ENCODE peak calls at places on chromosomes 13 and 19, in five cellular contexts. E is endodermal cell, T is heart left ventricle, B is right lobe of liver, F is BE2C. J is an unnamed sample. For H3K27me3, the result is how much of the 10 kb centered on the place peaks cover.

GRCh38 chr13:110015253-110015652 is 228.9 kb upstream of the IRS2 start:
- DNase-seq in E (no peak), T (no peak), B (peak), F (no peak), J (no peak)

GRCh38 chr19:29480507-29480906 is 45.3 kb upstream of the VSTM2B start:
- DNase-seq in E (peak), T (no peak), B (no peak), F (no peak), J (no peak)

GRCh38 chr19:6030214-6030507 is 52.2 kb upstream of the RANBP3 start:
- DNase-seq in E (no peak), T (no peak), B (no peak), F (no peak), J (no peak)

GRCh38 chr13:90899411-90899810 is 448.1 kb upstream of the MIR17HG start:
- DNase-seq in E (no peak), T (no peak), B (no peak), F (no peak), J (no peak)

GRCh38 chr19:49433240-49433901 is 8.0 kb downstream of the SLC17A7 start:
- DNase-seq in E (no peak), T (no peak), B (no peak), F (no peak), J (no peak)

GRCh38 chr13:45607931-45608330 is 7.6 kb downstream of the ERICH6B start:
- DNase-seq in E (no peak), T (no peak), B (no peak), F (no peak), J (no peak)

GRCh38 chr13:22726721-22727120 is 454.1 kb upstream of the SGCG start:
- DNase-seq in E (no peak), T (no peak), B (no peak), F (no peak), J (no peak)

GRCh38 chr19:4889034-4889825 is 13.5 kb downstream of the ARRDC5 start:
- DNase-seq in E (no peak), T (no peak), B (no peak), F (no peak), J (no peak)

GRCh38 chr13:82717249-82717648 is 1165.0 kb downstream of the SLITRK1 start:
- DNase-seq in E (no peak), T (no peak), B (no peak), F (no peak), J (no peak)

GRCh38 chr13:67390462-67391093 is 160.4 kb upstream of the PCDH9 start:
- DNase-seq in E (no peak), T (no peak), B (no peak), F (no peak), J (no peak)

GRCh38 chr13:44465318-44465717 is 91.7 kb downstream of the SERP2 start:
- DNase-seq in E (no peak), T (no peak), B (no peak), F (no peak), J (no peak)

GRCh38 chr19:289651-290538 is 1.3 kb downstream of the PLPP2 start:
- DNase-seq in E (peak), T (peak), B (peak), F (no peak), J (no peak)

GRCh38 chr19:31350693-31351211 is 1.5 kb upstream of the TSHZ3 start:
- DNase-seq in E (peak), T (peak), B (peak), F (peak), J (peak)

GRCh38 chr19:41707871-41708371 is 505 bp upstream of the CEACAM5 start:
- DNase-seq in E (peak), T (peak), B (no peak), F (no peak), J (no peak)

GRCh38 chr13:41034862-41035261 is 15.7 kb upstream of the ELF1 start:
- DNase-seq in E (no peak), T (no peak), B (no peak), F (no peak), J (peak)

GRCh38 chr13:44116562-44117315 is 237.0 kb downstream of the LACC1 start:
- DNase-seq in E (peak), T (no peak), B (no peak), F (no peak), J (no peak)

GRCh38 chr13:47455581-47455980 is 545.5 kb downstream of the SUCLA2 start:
- DNase-seq in E (no peak), T (no peak), B (no peak), F (peak), J (no peak)

GRCh38 chr13:93714171-93714570 is 487.6 kb downstream of the GPC6 start:
- DNase-seq in E (no peak), T (no peak), B (no peak), F (no peak), J (no peak)

GRCh38 chr13:95608640-95609280 is 35.7 kb downstream of the DZIP1 start:
- DNase-seq in E (no peak), T (no peak), B (no peak), F (no peak), J (no peak)

GRCh38 chr13:97540696-97541095 is 106.7 kb downstream of the RAP2A start:
- DNase-seq in E (no peak), T (no peak), B (no peak), F (no peak), J (no peak)

GRCh38 chr19:17766543-17767131 is 15.4 kb downstream of the FCHO1 start:
- DNase-seq in E (peak), T (peak), B (peak), F (peak), J (peak)

GRCh38 chr13:96947343-96947910 is 46.8 kb downstream of the OXGR1 start:
- DNase-seq in E (no peak), T (no peak), B (no peak), F (no peak), J (no peak)

GRCh38 chr13:107680115-107680514 is 535.2 kb downstream of the LIG4 start:
- DNase-seq in E (no peak), T (no peak), B (no peak), F (peak), J (no peak)

GRCh38 chr19:42276821-42277220 is 7.8 kb downstream of the CIC start:
- DNase-seq in E (no peak), T (no peak), B (no peak), F (no peak), J (no peak)

GRCh38 chr13:75993823-75994222 is 357.7 kb downstream of the LMO7 start:
- DNase-seq in E (no peak), T (no peak), B (no peak), F (no peak), J (no peak)

GRCh38 chr19:34926685-34927375 is at the start of gene ZNF30:
- DNase-seq in E (peak), T (peak), B (peak), F (peak), J (peak)

GRCh38 chr19:19276386-19276785 is 3.3 kb upstream of the TM6SF2 start:
- DNase-seq in E (no peak), T (no peak), B (no peak), F (no peak), J (no peak)

GRCh38 chr19:19274716-19275115 is 1.6 kb upstream of the TM6SF2 start:
- DNase-seq in E (no peak), T (no peak), B (peak), F (no peak), J (no peak)

GRCh38 chr19:19274146-19274545 is 1.0 kb upstream of the TM6SF2 start:
- DNase-seq in E (peak), T (no peak), B (no peak), F (no peak), J (no peak)

GRCh38 chr19:19276851-19277250 is 3.8 kb upstream of the TM6SF2 start:
- DNase-seq in E (no peak), T (no peak), B (no peak), F (no peak), J (no peak)

DNA sequence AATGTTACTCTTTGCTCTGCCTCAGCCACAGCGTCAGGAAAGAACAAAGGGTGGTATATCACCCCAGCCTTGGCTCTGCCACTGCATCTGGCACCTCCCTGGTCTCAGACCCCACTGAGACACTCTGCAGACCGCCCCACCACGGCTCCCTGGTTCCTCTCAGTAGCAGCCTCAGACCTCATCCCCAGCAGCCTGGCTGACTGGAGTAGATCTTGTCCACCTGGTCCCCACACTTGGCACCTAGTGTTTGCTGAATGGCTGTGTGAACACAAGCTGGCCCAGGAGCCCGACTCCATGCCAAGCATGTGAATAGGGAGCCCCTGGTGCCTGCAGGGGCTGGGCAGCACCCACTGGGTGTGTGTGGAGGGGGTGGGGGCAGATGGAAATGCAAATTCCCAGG is 2.1 kb upstream of the TM6SF2 start:
- DNase-seq in E (no peak), T (no peak), B (no peak), F (no peak), J (no peak)
- H3K4me3 ChIP-seq in E (no peak), T (no peak), B (no peak), F (no peak), J (no peak)

DNA sequence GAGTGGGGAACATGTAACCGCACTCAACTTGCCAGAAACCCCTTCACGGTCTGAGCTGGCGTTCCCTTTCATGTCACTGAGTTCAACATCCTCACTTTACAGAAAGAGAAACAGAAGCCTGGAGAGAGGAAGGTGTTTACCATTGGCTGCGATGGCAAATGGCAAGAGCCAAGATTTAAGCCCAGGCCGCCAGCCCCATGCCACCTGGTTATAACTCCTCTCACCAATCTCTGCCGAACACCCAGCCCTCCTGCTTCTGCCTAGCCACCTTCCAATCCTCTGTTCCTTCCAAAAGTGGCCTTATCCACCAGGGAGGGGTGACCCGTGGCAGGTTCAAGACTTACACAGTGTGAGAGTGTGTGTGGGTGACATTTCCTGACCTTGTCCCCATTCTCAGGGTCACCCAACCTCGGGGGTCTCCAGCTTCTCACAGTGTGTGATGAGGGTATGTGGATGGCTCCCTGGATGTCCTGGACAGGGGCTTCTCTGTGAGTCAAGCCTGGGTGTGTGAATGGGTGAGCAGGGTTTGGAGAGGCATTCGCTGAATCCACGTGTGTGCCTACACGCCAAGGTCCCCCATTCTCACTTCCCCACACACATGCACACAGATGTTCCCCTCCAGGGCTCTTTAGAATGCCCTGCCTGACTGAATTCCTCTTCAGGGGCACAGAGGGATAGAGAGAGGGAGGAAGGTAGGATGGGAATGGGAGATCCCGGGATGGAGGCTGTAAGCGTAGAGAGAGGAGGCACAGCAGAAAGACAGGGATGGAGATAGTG is 1.2 kb downstream of the CADM4 start:
- DNase-seq in E (no peak), T (no peak), B (no peak), F (no peak), J (no peak)
- H3K27me3 ChIP-seq in E (under half), T (under half), B (under half), F (under half), J (under half)

GRCh38 chr13:73088332-73088935 is 29.6 kb downstream of the KLF5 start:
- DNase-seq in E (no peak), T (no peak), B (no peak), F (no peak), J (no peak)
- H3K4me3 ChIP-seq in E (peak), T (no peak), B (no peak), F (no peak), J (no peak)

GRCh38 chr19:18781885-18782527 is 9.1 kb downstream of the COMP start:
- DNase-seq in E (no peak), T (no peak), B (no peak), F (no peak), J (no peak)

GRCh38 chr19:18780081-18780480 is 11.0 kb downstream of the COMP start:
- DNase-seq in E (no peak), T (no peak), B (no peak), F (no peak), J (no peak)

GRCh38 chr19:18778826-18779354 is 12.2 kb downstream of the COMP start:
- DNase-seq in E (no peak), T (no peak), B (no peak), F (no peak), J (no peak)

GRCh38 chr19:18781047-18781600 is 10.0 kb downstream of the COMP start:
- DNase-seq in E (no peak), T (no peak), B (no peak), F (no peak), J (no peak)

GRCh38 chr19:18780631-18781030 is 10.5 kb downstream of the COMP start:
- DNase-seq in E (peak), T (no peak), B (no peak), F (no peak), J (no peak)
- H3K27me3 ChIP-seq in E (half or more), T (under half), B (under half), F (under half), J (under half)

DNA sequence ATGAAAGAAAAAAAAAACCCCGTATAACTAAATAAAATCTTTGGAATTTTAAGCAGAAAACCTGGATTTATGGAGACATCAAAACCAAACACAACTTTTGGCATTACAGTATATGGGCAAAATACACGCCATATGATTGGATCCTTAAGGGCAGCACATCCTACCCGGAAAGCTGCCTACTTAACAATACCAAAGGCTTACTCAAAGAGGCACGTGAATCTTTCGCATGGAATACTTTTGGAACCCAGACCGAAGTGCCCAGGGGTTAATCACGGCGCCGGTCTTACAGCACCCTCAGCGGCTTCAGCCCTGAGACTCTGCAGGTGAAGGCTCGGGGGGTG is 385 bp downstream of the CCDC169 start:
- DNase-seq in E (no peak), T (no peak), B (no peak), F (no peak), J (no peak)
- H3K4me3 ChIP-seq in E (peak), T (peak), B (peak), F (peak), J (peak)